ENCODE peak calls at places on chromosome 1, in nine cellular contexts. R is sigmoid colon; C is left ventricle myocardium inferior; P is activated effector memory CD4-positive, alpha-beta T cell treated with Interleukin-2 at 50 U/mL for 16 hours; U is iPS-NIHi11; L is GM12891; K is mesendoderm; I is effector CD8-positive, alpha-beta T cell; O is D341Med. Y is an unnamed sample.

GRCh38 chr1:150392627-150393026 is 28.7 kb downstream of the RPRD2 start:
- DNase-seq in L (no peak), R (no peak), P (no peak), I (no peak), O (no peak), C (no peak), K (no peak), U (no peak), Y (no peak)

GRCh38 chr1:175471039-175471800 is 272.2 kb downstream of the TNR start:
- DNase-seq in R (no peak), P (no peak), L (no peak), U (no peak), I (no peak), K (no peak), O (no peak), C (no peak), Y (no peak)

GRCh38 chr1:240649733-240650700 is 38.1 kb upstream of the GREM2 start:
- DNase-seq in I (no peak), K (no peak), O (no peak), R (no peak), L (no peak), P (no peak), C (no peak), U (no peak), Y (no peak)

GRCh38 chr1:43991476-43992231 is at the start of gene CCDC24:
- DNase-seq in R (peak; percentile 93), L (peak; percentile 90), P (peak; percentile 68), I (peak; percentile 63), O (peak; percentile 84), U (peak; percentile 88), K (peak; percentile 84), C (peak; percentile 86), Y (peak; percentile 93)

GRCh38 chr1:39666772-39667171 is 5.1 kb downstream of the NT5C1A start:
- DNase-seq in U (no peak), O (no peak), I (no peak), C (no peak), K (no peak), L (peak; percentile 61), P (no peak), R (no peak), Y (no peak)

GRCh38 chr1:98133151-98133550 is 212.3 kb upstream of the DPYD start:
- DNase-seq in U (no peak), I (no peak), K (no peak), R (no peak), P (no peak), O (no peak), C (no peak), L (no peak), Y (no peak)

GRCh38 chr1:117654485-117655219 is 48.8 kb downstream of the TENT5C start:
- DNase-seq in R (no peak), C (no peak), K (no peak), L (no peak), O (no peak), I (no peak), U (no peak), P (no peak), Y (no peak)

GRCh38 chr1:64469614-64469976 is 334 bp upstream of the CACHD1 start:
- DNase-seq in I (no peak), C (peak; percentile 14), P (no peak), L (no peak), K (no peak), U (no peak), R (peak; percentile 71), O (no peak), Y (no peak)

Y was measured in cardiac septum.